ENCODE peak calls at places on chromosomes 5 and 9, in four cellular contexts. D is H1, O is HepG2, U is GM12878. N is an unnamed sample.
A peak's percentile ranks its signal among the peaks of the same experiment; 100 is the strongest.

GRCh38 chr5:92838253-92838652 is 742.8 kb downstream of the NR2F1-AS1 start:
- DNase-seq in U (no peak), D (no peak), O (peak; percentile 37), N (no peak)

GRCh38 chr9:18632624-18633407 is 158.9 kb downstream of the ADAMTSL1 start:
- DNase-seq in U (no peak), O (no peak), D (no peak), N (no peak)

GRCh38 chr5:16935271-16936149 is 578 bp downstream of the MYO10 start:
- DNase-seq in U (no peak), D (peak; percentile 87), O (no peak), N (peak; percentile 20)

GRCh38 chr9:734831-735511 is 106.5 kb upstream of the DMRT1 start:
- DNase-seq in U (no peak), D (no peak), O (peak; percentile 79), N (no peak)

GRCh38 chr5:142520885-142521284 is 165.0 kb downstream of the FGF1 start:
- DNase-seq in U (no peak), D (no peak), O (no peak), N (no peak)

GRCh38 chr5:109694451-109694891 is 4.7 kb downstream of the MAN2A1 start:
- DNase-seq in D (no peak), O (no peak), U (no peak), N (no peak)

GRCh38 chr5:30894811-30895210 is 298.7 kb upstream of the CDH6 start:
- DNase-seq in D (no peak), O (no peak), U (no peak), N (no peak)

GRCh38 chr5:74378464-74378863 is 262.1 kb downstream of the ENC1 start:
- DNase-seq in O (no peak), D (no peak), U (no peak), N (no peak)

GRCh38 chr5:178384815-178385471 is 152.3 kb upstream of the PHYKPL start:
- DNase-seq in U (no peak), O (no peak), D (no peak), N (no peak)

GRCh38 chr9:114112325-114112724 is 13.2 kb upstream of the KIF12 start:
- DNase-seq in O (no peak), D (no peak), U (no peak), N (no peak)

GRCh38 chr5:177492841-177493240 is 4.6 kb downstream of the PDLIM7 start:
- DNase-seq in D (no peak), U (no peak), O (no peak), N (no peak)

GRCh38 chr9:86997158-86997557 is 49.9 kb upstream of the GAS1 start:
- DNase-seq in U (no peak), D (no peak), O (no peak), N (no peak)

GRCh38 chr9:126915281-126915816 is 767 bp downstream of the RALGPS1 start:
- DNase-seq in D (peak; percentile 90), U (no peak), O (no peak), N (no peak)

GRCh38 chr5:175582697-175583096 is 75.2 kb upstream of the HRH2 start:
- DNase-seq in D (no peak), O (no peak), U (no peak), N (no peak)

GRCh38 chr5:126811515-126812198 is 34.7 kb downstream of the LMNB1 start:
- DNase-seq in D (no peak), U (no peak), O (no peak), N (no peak)

GRCh38 chr5:68659876-68660275 is 433.9 kb upstream of the SLC30A5 start:
- DNase-seq in O (no peak), D (no peak), U (no peak), N (no peak)

GRCh38 chr5:148957591-148958202 is 105.2 kb downstream of the SH3TC2 start:
- DNase-seq in O (peak; percentile 14), D (peak; percentile 85), U (no peak), N (peak; percentile 67)

GRCh38 chr9:127904518-127904887 is 5.1 kb upstream of the ST6GALNAC6 start:
- DNase-seq in D (peak; percentile 56), O (peak; percentile 60), U (no peak), N (no peak)

GRCh38 chr9:128473104-128473503 is 17.3 kb downstream of the ODF2 start:
- DNase-seq in O (no peak), U (no peak), D (no peak), N (no peak)

GRCh38 chr5:102450313-102450990 is 48.3 kb downstream of the SLCO6A1 start:
- DNase-seq in D (peak; percentile 47), O (peak; percentile 17), U (no peak), N (no peak)

GRCh38 chr5:154627711-154628678 is 127.2 kb upstream of the LARP1 start:
- DNase-seq in D (no peak), U (no peak), O (no peak), N (peak; percentile 9)

GRCh38 chr5:65041296-65042158 is 272.8 kb downstream of the CWC27 start:
- DNase-seq in D (no peak), U (no peak), O (no peak), N (no peak)

GRCh38 chr5:163534476-163535172 is 29.2 kb downstream of the MAT2B start:
- DNase-seq in D (no peak), U (no peak), O (no peak), N (no peak)

GRCh38 chr5:14829396-14829795 is 42.2 kb downstream of the ANKH start:
- DNase-seq in D (no peak), O (no peak), U (no peak), N (no peak)

GRCh38 chr9:130443456-130443801 is 1.3 kb upstream of the ASS1 start:
- DNase-seq in O (no peak), D (no peak), U (no peak), N (no peak)

GRCh38 chr5:67287795-67288194 is 91.2 kb upstream of the CD180 start:
- DNase-seq in U (no peak), D (no peak), O (no peak), N (no peak)

GRCh38 chr9:4306066-4306787 is 6.4 kb upstream of the GLIS3 start:
- DNase-seq in D (no peak), O (peak; percentile 71), U (no peak), N (no peak)

GRCh38 chr9:38700695-38701094 is 19.2 kb downstream of the FAM240B start:
- DNase-seq in U (no peak), O (no peak), D (no peak), N (no peak)

GRCh38 chr9:7976167-7976755 is 176.7 kb upstream of the DMAC1 start:
- DNase-seq in U (peak; percentile 89), O (no peak), D (no peak), N (no peak)

GRCh38 chr5:132464155-132464939 is 26.2 kb downstream of the IRF1 start:
- DNase-seq in D (no peak), U (no peak), O (no peak), N (no peak)

GRCh38 chr5:132463808-132464154 is 26.8 kb downstream of the IRF1 start:
- DNase-seq in O (no peak), D (no peak), U (no peak), N (no peak)

GRCh38 chr5:132462856-132463745 is 27.5 kb downstream of the IRF1 start:
- DNase-seq in U (no peak), O (no peak), D (no peak), N (no peak)

GRCh38 chr5:132466453-132467291 is 23.9 kb downstream of the IRF1 start:
- DNase-seq in O (peak; percentile 61), D (no peak), U (peak; percentile 94), N (no peak)

DNA sequence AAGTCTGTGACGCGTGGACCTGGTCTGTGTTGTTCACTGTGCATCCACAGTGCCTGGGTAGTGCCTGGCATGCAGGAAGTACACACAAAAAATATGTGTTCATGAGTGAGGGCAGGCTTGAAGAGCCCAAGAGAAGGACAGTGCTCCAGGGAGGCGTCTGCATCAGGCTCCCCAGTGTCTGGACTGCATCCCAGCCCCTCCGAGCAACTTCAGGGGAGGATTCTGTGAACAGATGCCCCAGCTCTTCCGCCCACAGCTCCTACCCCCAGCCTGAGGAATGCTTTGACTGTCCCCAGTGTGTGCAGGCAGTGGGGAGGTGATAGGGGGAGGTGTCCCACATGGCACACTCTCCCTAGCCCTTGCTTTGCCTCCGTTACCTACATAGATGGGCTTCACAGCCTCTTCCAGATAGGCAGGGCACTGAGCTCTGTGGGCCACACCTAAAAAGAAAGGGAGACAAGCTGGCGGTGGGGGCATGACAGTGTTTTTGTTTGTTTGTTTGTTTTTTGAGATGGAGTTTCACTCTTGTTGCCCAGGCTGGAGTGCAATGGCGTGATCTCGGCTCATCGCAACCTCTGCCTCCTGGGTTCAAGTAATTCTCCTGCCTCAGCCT is 25.4 kb downstream of the IRF1 start:
- DNase-seq in U (no peak), O (no peak), D (no peak), N (no peak)
- TF ChIP-seq SP1 in U (no peak), O (no peak), D (no peak), N (no peak)

GRCh38 chr5:136457390-136458094 is 92.2 kb upstream of the TRPC7 start:
- DNase-seq in U (no peak), O (no peak), D (no peak), N (no peak)
- TF ChIP-seq SUZ12 in U (no peak), O (no peak), D (no peak), N (no peak)

GRCh38 chr9:98195671-98196070 is 3.2 kb upstream of the CORO2A start:
- DNase-seq in D (no peak), U (no peak), O (no peak), N (no peak)
- TF ChIP-seq SP1 in D (no peak), U (no peak), O (no peak), N (no peak)

DNA sequence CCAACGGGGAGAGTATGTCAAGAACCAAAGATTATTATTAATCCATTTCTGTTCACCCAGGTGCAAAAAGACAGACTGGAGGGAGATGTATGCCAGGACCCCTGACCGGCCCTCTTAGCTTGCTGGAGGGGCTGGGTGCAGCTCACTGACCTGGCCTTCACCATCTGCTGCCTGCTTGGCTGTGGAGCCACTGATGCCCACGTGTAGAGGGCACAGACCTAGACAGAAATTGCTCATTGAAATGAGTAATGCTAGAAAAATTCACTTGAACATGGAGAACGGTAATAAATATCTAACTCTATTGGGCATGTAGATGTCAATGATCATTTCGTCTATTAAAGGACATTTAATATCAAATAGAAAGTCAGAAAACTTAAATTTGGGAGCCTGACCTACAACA is 58.8 kb upstream of the ERCC6L2 start:
- DNase-seq in O (no peak), U (no peak), D (no peak), N (no peak)
- TF ChIP-seq SUZ12 in O (no peak), U (no peak), D (no peak), N (no peak)

DNA sequence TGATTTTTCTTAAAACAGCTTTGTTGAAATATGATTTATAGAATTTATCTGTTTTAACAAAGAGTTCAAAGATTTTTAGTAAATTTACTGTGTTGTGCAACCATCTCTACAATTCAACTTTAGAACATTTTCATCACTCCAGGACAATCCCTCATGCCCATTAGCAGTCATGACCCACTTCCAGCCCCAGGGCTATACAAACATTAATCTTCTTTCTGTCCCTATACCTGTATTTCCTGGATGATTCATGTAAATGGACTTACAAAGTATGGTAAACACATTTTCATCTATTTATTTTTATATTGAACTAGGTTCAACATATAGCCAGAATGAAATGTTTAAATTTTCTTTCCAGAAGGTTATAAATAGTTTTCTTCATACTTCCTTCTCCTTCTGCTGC is 127.8 kb upstream of the CCDC180 start:
- DNase-seq in D (no peak), O (no peak), U (no peak), N (no peak)
- TF ChIP-seq SP1 in D (no peak), O (no peak), U (no peak), N (no peak)

N was measured in HEK293T.